ENCODE peak calls at places on chromosomes 7 and 10, in nine cellular contexts. F, K, S, X, D, Q, A, C and N are unnamed samples.
A peak's percentile ranks its signal among the peaks of the same experiment; 100 is the strongest.

GRCh38 chr10:132521466-132522102 is 16.0 kb upstream of the INPP5A start:
- DNase-seq in A (no peak), F (peak; percentile 42), X (no peak), C (no peak), Q (no peak), S (peak; percentile 19), D (peak; percentile 12), K (no peak), N (no peak)

GRCh38 chr10:125926247-125926646 is 29.9 kb downstream of the FANK1 start:
- DNase-seq in X (no peak), D (no peak), S (no peak), Q (no peak), K (no peak), A (no peak), C (no peak), F (no peak), N (no peak)

GRCh38 chr7:77327932-77328628 is 88.1 kb downstream of the GSAP start:
- DNase-seq in C (no peak), K (no peak), X (no peak), S (no peak), Q (no peak), D (no peak), F (no peak), A (no peak), N (no peak)

GRCh38 chr10:116146374-116146773 is 126.6 kb downstream of the GFRA1 start:
- DNase-seq in X (no peak), A (peak; percentile 29), K (no peak), S (no peak), F (no peak), D (no peak), Q (no peak), C (peak; percentile 30), N (no peak)

GRCh38 chr10:132878730-132879407 is 63.5 kb downstream of the CFAP46 start:
- DNase-seq in F (no peak), A (no peak), X (no peak), S (peak; percentile 7), Q (no peak), C (no peak), K (no peak), D (peak; percentile 9), N (no peak)

GRCh38 chr10:80464557-80465466 is 10.7 kb downstream of the TSPAN14 start:
- DNase-seq in A (peak; percentile 59), S (peak; percentile 31), C (peak; percentile 45), K (no peak), X (peak; percentile 50), F (peak; percentile 75), Q (no peak), D (peak; percentile 35), N (no peak)

GRCh38 chr7:135855836-135856235 is 107.2 kb upstream of the FAM180A start:
- DNase-seq in A (peak; percentile 75), X (no peak), F (no peak), D (no peak), S (no peak), Q (peak; percentile 84), C (no peak), K (no peak), N (peak; percentile 22)

GRCh38 chr7:66183700-66184099 is 21.4 kb upstream of the TPST1 start:
- DNase-seq in D (no peak), S (no peak), K (no peak), F (no peak), C (peak; percentile 96), Q (no peak), A (peak; percentile 96), X (peak; percentile 87), N (no peak)

GRCh38 chr7:117755136-117755535 is 118.1 kb downstream of the CTTNBP2 start:
- DNase-seq in K (no peak), C (no peak), X (no peak), Q (no peak), A (no peak), D (no peak), S (no peak), F (no peak), N (no peak)

GRCh38 chr7:97313900-97314299 is 196.4 kb downstream of the SDHAF3 start:
- DNase-seq in A (no peak), K (no peak), S (no peak), X (no peak), D (no peak), Q (no peak), C (no peak), F (no peak), N (no peak)

GRCh38 chr10:63214586-63214985 is 81.5 kb downstream of the NRBF2 start:
- DNase-seq in D (no peak), K (no peak), C (peak; percentile 11), F (no peak), X (peak; percentile 51), A (no peak), S (no peak), Q (no peak), N (no peak)

GRCh38 chr10:133394801-133395221 is 854 bp downstream of the MTG1 start:
- DNase-seq in A (peak; percentile 26), K (no peak), S (no peak), D (no peak), Q (no peak), C (no peak), X (no peak), F (no peak), N (peak; percentile 35)

GRCh38 chr7:133053321-133053891 is 28.5 kb downstream of the CHCHD3 start:
- DNase-seq in C (peak; percentile 97), Q (no peak), X (peak; percentile 93), K (no peak), F (no peak), D (no peak), A (peak; percentile 99), S (peak; percentile 59), N (peak; percentile 19)

GRCh38 chr7:24406818-24407226 is 122.8 kb downstream of the NPY start:
- DNase-seq in F (no peak), Q (no peak), X (no peak), S (no peak), D (no peak), A (no peak), C (no peak), K (no peak), N (no peak)

GRCh38 chr7:9869151-9869550 is 1104.5 kb upstream of the PHF14 start:
- DNase-seq in C (no peak), X (no peak), A (no peak), D (no peak), Q (no peak), F (no peak), K (no peak), S (no peak), N (no peak)

GRCh38 chr7:6262206-6262605 is 10.2 kb downstream of the CYTH3 start:
- DNase-seq in A (no peak), C (no peak), D (no peak), K (no peak), X (no peak), Q (no peak), S (no peak), F (no peak), N (no peak)

DNA sequence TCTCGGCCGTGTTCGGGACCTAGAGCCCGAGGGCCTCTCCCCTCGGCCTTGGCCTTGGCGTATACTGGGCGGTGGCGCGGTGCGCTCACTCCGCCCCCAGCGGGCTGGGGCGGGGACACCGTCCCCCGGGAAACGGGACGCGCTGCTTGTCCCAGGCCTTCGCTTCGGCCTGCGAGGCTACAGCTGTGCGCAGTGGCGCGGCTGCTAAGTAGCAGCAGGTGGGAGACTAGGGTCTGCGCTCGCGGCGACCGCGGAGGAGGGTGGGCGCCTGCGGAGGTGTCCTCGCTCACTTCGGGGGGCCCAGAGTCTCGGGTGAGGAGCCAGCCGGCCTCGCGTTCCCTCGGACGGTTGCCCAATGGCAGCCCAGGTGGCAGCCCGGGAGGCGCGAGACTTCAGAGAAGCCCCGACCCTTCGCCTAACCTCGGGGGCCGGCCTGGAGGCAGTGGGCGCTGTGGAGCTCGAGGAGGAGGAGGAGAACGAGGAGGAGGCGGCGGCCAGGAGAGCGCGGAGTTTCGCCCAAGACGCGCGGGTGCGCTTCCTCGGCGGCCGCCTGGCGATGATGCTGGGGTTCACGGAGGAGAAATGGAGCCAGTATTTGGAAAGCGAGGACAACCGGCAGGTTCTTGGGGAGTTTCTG is at the start of gene DNAH11:
- DNase-seq in Q (peak; percentile 62), A (peak; percentile 34), C (no peak), D (peak; percentile 42), F (peak; percentile 59), S (no peak), K (no peak), X (peak; percentile 39), N (no peak)
- TF ChIP-seq CTCF in Q (no peak), A (no peak), C (no peak), D (no peak), F (no peak), S (no peak), K (no peak), X (no peak), N (no peak)

DNA sequence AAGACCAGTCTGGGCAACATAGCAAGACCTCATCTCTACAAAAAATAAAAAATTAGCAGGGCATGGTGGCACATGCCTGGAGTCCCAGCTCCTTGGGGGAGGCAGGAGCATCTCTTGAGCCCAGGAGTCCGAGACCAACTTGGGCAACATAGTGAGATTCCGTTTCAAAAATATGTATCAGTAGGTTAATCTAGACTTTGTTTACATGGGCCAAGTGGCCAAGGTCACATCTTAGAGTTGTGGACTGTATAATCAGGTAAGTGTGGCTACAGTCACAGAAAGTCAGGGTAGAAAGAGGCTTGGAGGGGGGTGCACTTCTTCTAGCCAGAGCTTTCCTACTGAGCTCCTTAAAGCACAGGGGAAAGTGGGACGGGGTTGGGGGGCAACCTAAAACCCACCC is 174.4 kb downstream of the CUX1 start:
- DNase-seq in S (no peak), K (no peak), A (no peak), Q (no peak), D (no peak), C (no peak), X (no peak), F (no peak), N (no peak)
- H3K4me3 ChIP-seq in S (no peak overlapping the region), K (no peak overlapping the region), A (no peak overlapping the region), Q (no peak overlapping the region), D (no peak overlapping the region), C (no peak overlapping the region), X (no peak overlapping the region), F (no peak overlapping the region), N (no peak overlapping the region)

DNA sequence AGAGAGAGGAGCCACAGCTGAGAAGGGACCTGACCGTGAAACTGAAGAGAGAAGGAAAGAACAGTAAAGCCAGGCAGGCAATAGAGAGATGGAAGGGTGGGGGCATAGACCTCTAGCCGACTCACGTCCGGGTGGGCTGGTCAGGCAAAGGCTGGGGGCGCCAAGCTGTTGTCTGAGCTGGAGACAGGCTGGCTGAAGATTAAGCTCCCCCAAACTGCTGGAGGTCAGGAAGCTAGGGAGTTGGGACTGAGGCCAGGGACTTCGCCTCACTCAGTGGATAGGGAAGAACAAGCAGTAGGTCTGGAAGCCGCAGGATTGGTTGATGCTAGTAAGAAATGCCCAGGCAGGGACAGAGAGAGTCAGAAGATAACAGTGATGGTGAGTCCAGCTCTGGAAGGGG is 5.3 kb downstream of the PITX3 start:
- DNase-seq in X (no peak), Q (no peak), C (no peak), F (no peak), A (no peak), D (no peak), S (no peak), K (no peak), N (no peak)
- TF ChIP-seq CTCF in X (no peak), Q (no peak), C (no peak), F (no peak), A (no peak), D (no peak), S (no peak), K (no peak), N (no peak)

DNA sequence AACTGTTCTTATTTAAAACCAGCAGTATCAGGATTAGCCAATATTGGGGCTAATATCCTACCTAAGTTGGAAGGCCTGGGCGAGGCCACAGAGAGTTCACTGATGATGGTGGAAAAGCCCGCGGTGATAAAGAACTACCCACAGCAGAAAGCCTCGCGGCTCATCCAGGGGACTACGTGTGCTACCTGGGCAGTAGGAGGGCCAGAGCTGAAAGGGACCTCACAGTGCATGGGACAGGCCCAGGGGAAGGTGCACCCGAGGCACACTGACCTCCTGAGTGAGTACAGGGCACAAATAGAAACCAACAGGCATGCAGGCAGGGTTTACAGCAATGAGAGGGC is 1.4 kb downstream of the WDR86 start:
- DNase-seq in X (no peak), F (peak; percentile 29), Q (no peak), S (no peak), C (no peak), D (no peak), A (no peak), K (no peak), N (no peak)
- H3K4me3 ChIP-seq in X (no peak overlapping the region), F (no peak overlapping the region), Q (no peak overlapping the region), S (peak overlapping the region; percentile 34), C (no peak overlapping the region), D (no peak overlapping the region), A (peak overlapping the region; percentile 52), K (no peak overlapping the region), N (no peak overlapping the region)